ENCODE peak calls at places on chromosomes 7 and 10, in seven cellular contexts. One of them, this sample, is unnamed.

GRCh38 chr7:11847336-11847735 is 15.3 kb upstream of the THSD7A start:
- DNase-seq in cardiac fibroblast: peak; percentile 41
- DNase-seq in tibial nerve: no peak
- DNase-seq in lung: no peak
- DNase-seq in foreskin fibroblast: peak; percentile 27
- DNase-seq in H7: no peak
- DNase-seq in hepatocyte: no peak
- DNase-seq in this sample: no peak

GRCh38 chr7:10646249-10646648 is 327.4 kb upstream of the PHF14 start:
- DNase-seq in foreskin fibroblast: no peak
- DNase-seq in hepatocyte: no peak
- DNase-seq in lung: no peak
- DNase-seq in cardiac fibroblast: no peak
- DNase-seq in tibial nerve: no peak
- DNase-seq in H7: no peak
- DNase-seq in this sample: no peak

GRCh38 chr7:117673367-117673766 is 193.5 kb downstream of the CFTR start:
- DNase-seq in foreskin fibroblast: no peak
- DNase-seq in tibial nerve: no peak
- DNase-seq in hepatocyte: peak; percentile 73
- DNase-seq in H7: peak; percentile 13
- DNase-seq in cardiac fibroblast: peak; percentile 34
- DNase-seq in lung: peak; percentile 63
- DNase-seq in this sample: no peak

GRCh38 chr10:48506147-48506917 is 98.5 kb downstream of the ARHGAP22 start:
- DNase-seq in tibial nerve: no peak
- DNase-seq in foreskin fibroblast: peak; percentile 29
- DNase-seq in lung: no peak
- DNase-seq in cardiac fibroblast: peak; percentile 65
- DNase-seq in H7: peak; percentile 28
- DNase-seq in hepatocyte: peak; percentile 57
- DNase-seq in this sample: peak; percentile 35

GRCh38 chr7:122350701-122351100 is 46.2 kb upstream of the FEZF1 start:
- DNase-seq in cardiac fibroblast: no peak
- DNase-seq in H7: no peak
- DNase-seq in hepatocyte: no peak
- DNase-seq in tibial nerve: no peak
- DNase-seq in foreskin fibroblast: no peak
- DNase-seq in lung: no peak
- DNase-seq in this sample: no peak

GRCh38 chr7:82740246-82740848 is 296.8 kb upstream of the CACNA2D1 start:
- DNase-seq in hepatocyte: peak; percentile 72
- DNase-seq in H7: peak; percentile 23
- DNase-seq in tibial nerve: no peak
- DNase-seq in cardiac fibroblast: peak; percentile 71
- DNase-seq in lung: no peak
- DNase-seq in foreskin fibroblast: peak; percentile 83
- DNase-seq in this sample: peak; percentile 28

GRCh38 chr10:119450606-119451304 is 91.8 kb downstream of the RGS10 start:
- DNase-seq in lung: no peak
- DNase-seq in H7: no peak
- DNase-seq in hepatocyte: no peak
- DNase-seq in tibial nerve: no peak
- DNase-seq in foreskin fibroblast: peak; percentile 46
- DNase-seq in cardiac fibroblast: no peak
- DNase-seq in this sample: peak; percentile 23

GRCh38 chr10:116014859-116015258 is 258.1 kb downstream of the GFRA1 start:
- DNase-seq in foreskin fibroblast: no peak
- DNase-seq in hepatocyte: peak; percentile 52
- DNase-seq in tibial nerve: no peak
- DNase-seq in cardiac fibroblast: peak; percentile 1
- DNase-seq in lung: no peak
- DNase-seq in H7: no peak
- DNase-seq in this sample: peak; percentile 46

GRCh38 chr7:139321071-139321745 is 19.9 kb upstream of the FMC1 start:
- DNase-seq in hepatocyte: peak; percentile 43
- DNase-seq in tibial nerve: no peak
- DNase-seq in lung: no peak
- DNase-seq in H7: peak; percentile 54
- DNase-seq in cardiac fibroblast: peak; percentile 51
- DNase-seq in foreskin fibroblast: peak; percentile 58
- DNase-seq in this sample: no peak

GRCh38 chr10:43461950-43462349 is 25.0 kb downstream of the ZNF487 start:
- DNase-seq in tibial nerve: peak; percentile 88
- DNase-seq in foreskin fibroblast: peak; percentile 88
- DNase-seq in lung: no peak
- DNase-seq in H7: peak; percentile 71
- DNase-seq in hepatocyte: peak; percentile 92
- DNase-seq in cardiac fibroblast: peak; percentile 90
- DNase-seq in this sample: no peak

GRCh38 chr7:139078911-139079310 is 30.6 kb downstream of the ZC3HAV1 start:
- DNase-seq in H7: no peak
- DNase-seq in cardiac fibroblast: no peak
- DNase-seq in lung: no peak
- DNase-seq in foreskin fibroblast: no peak
- DNase-seq in tibial nerve: no peak
- DNase-seq in hepatocyte: no peak
- DNase-seq in this sample: no peak

GRCh38 chr7:9600974-9601373 is 1167.6 kb downstream of the NXPH1 start:
- DNase-seq in tibial nerve: no peak
- DNase-seq in H7: peak; percentile 1
- DNase-seq in cardiac fibroblast: no peak
- DNase-seq in foreskin fibroblast: no peak
- DNase-seq in hepatocyte: no peak
- DNase-seq in lung: no peak
- DNase-seq in this sample: no peak

GRCh38 chr10:101144053-101144452 is 13.0 kb downstream of the TLX1 start:
- DNase-seq in tibial nerve: no peak
- DNase-seq in lung: no peak
- DNase-seq in cardiac fibroblast: no peak
- DNase-seq in foreskin fibroblast: no peak
- DNase-seq in H7: no peak
- DNase-seq in hepatocyte: no peak
- DNase-seq in this sample: no peak

GRCh38 chr10:24451325-24451820 is 242.4 kb downstream of the KIAA1217 start:
- DNase-seq in lung: no peak
- DNase-seq in cardiac fibroblast: no peak
- DNase-seq in H7: peak; percentile 28
- DNase-seq in tibial nerve: no peak
- DNase-seq in foreskin fibroblast: peak; percentile 21
- DNase-seq in hepatocyte: no peak
- DNase-seq in this sample: no peak
- H3K4me3 ChIP-seq in lung: no peak overlapping the region
- H3K4me3 ChIP-seq in cardiac fibroblast: no peak overlapping the region
- H3K4me3 ChIP-seq in H7: no peak overlapping the region
- H3K4me3 ChIP-seq in tibial nerve: no peak overlapping the region
- H3K4me3 ChIP-seq in foreskin fibroblast: peak overlapping the region; percentile 50
- H3K4me3 ChIP-seq in hepatocyte: no peak overlapping the region
- H3K4me3 ChIP-seq in this sample: no peak overlapping the region

DNA sequence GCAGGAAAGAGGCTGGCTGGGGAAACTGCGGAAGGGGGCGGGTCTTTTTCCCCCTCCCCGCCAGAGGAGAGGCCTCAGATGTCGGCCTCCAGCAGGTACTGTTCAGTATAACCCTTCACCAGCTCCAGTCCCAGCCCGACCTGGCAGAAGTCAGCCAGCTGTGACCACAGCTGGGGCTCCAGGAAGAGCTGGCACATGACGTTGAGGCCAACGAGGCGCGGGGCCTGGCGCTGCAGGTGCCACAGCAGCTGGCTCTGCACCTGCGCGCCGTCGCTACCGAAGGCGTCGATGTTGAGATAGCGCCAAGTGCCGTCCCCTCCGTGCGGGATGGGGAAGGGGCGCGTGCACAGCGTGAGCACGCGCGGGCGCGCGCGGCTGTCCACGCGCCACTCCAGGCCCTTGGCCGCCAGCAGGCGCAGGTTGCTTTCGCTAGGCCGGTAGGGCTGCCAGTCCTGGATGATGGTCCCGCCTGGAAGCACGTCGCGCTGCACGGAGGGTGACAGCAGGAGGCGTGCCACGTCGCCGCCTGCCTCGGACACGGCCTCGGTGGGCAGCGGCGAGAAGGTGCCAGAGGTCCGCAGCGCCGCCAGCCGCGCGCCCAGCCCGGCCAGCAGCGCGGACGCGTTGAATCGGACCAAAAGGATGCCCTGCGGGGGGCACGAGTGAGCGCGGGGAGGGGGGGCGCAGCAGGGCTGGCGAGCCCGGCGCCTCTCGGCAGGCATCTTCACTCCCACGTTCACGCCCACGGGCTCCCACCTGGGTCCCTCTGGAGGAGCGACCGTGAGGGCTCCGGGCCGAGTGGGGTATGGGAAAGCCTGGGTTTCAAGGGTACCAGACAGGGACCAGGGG is 6.9 kb upstream of the VGF start:
- DNase-seq in cardiac fibroblast: no peak
- DNase-seq in tibial nerve: no peak
- DNase-seq in lung: no peak
- DNase-seq in hepatocyte: no peak
- DNase-seq in foreskin fibroblast: peak; percentile 26
- DNase-seq in H7: peak; percentile 83
- DNase-seq in this sample: no peak
- H3K4me3 ChIP-seq in cardiac fibroblast: no peak overlapping the region
- H3K4me3 ChIP-seq in tibial nerve: no peak overlapping the region
- H3K4me3 ChIP-seq in lung: no peak overlapping the region
- H3K4me3 ChIP-seq in hepatocyte: no peak overlapping the region
- H3K4me3 ChIP-seq in foreskin fibroblast: no peak overlapping the region
- H3K4me3 ChIP-seq in H7: peak overlapping the region; percentile 40
- H3K4me3 ChIP-seq in this sample: no peak overlapping the region

DNA sequence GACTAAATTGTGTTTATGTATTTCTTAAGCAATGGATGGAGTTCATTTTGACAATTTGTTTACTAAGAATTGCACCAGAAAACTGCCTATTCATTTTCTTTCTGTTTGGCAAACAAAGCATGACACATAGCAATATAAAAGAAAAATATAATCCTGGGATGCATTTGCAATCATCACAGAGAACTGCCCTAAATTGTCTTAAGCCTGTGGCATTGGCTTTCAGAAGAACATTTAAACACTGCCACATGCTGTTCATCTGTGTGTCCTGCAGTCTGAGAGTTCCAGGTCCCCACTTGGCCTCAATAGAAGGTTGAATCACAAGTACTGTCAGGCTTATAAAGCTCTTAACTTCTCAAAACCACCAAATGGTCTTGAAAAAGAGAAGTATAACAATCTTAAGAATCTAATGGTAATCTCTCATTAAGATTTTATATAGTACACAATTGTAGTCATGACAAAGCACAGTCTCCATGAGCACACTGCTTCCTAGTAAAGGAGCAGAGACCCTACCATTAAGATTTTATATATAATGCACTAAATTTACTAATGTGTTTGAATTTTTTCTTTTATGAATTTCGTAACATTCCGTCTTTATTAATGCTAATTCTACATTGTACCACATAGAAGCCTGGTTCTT is 29.9 kb downstream of the RNLS start:
- DNase-seq in tibial nerve: peak; percentile 72
- DNase-seq in H7: peak; percentile 13
- DNase-seq in cardiac fibroblast: peak; percentile 93
- DNase-seq in lung: no peak
- DNase-seq in hepatocyte: peak; percentile 74
- DNase-seq in foreskin fibroblast: peak; percentile 92
- DNase-seq in this sample: no peak
- H3K4me3 ChIP-seq in tibial nerve: no peak overlapping the region
- H3K4me3 ChIP-seq in H7: no peak overlapping the region
- H3K4me3 ChIP-seq in cardiac fibroblast: no peak overlapping the region
- H3K4me3 ChIP-seq in lung: no peak overlapping the region
- H3K4me3 ChIP-seq in hepatocyte: no peak overlapping the region
- H3K4me3 ChIP-seq in foreskin fibroblast: no peak overlapping the region
- H3K4me3 ChIP-seq in this sample: no peak overlapping the region

DNA sequence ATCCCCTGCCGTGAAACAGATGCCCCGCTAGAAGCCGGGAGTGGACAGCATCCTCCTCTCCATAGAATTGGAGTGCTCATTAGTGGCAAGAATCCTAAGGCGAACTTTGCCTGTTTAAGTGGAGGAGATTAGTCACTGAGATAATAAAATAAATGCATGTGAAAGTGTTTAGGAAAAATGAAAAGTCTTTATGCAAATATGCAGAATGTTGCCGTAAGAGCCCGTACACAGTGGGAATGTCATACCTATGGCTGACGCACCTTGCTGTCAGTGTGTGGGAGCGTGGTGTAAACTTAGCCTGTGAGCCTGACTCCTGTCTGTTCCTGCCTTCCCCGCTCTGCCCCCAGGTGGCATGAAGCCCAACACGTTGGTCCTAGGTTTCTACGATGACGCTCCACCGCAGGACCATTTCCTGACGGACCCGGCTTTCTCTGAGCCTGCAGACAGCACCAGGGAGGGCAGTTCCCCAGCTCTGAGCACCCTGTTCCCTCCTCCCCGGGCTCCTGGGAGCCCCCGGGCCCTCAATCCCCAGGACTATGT is 1.7 kb upstream of the TRIP6 start:
- DNase-seq in hepatocyte: no peak
- DNase-seq in tibial nerve: no peak
- DNase-seq in lung: no peak
- DNase-seq in foreskin fibroblast: peak; percentile 76
- DNase-seq in cardiac fibroblast: no peak
- DNase-seq in H7: peak; percentile 83
- DNase-seq in this sample: no peak
- H3K4me3 ChIP-seq in hepatocyte: no peak overlapping the region
- H3K4me3 ChIP-seq in tibial nerve: no peak overlapping the region
- H3K4me3 ChIP-seq in lung: no peak overlapping the region
- H3K4me3 ChIP-seq in foreskin fibroblast: no peak overlapping the region
- H3K4me3 ChIP-seq in cardiac fibroblast: no peak overlapping the region
- H3K4me3 ChIP-seq in H7: no peak overlapping the region
- H3K4me3 ChIP-seq in this sample: no peak overlapping the region

DNA sequence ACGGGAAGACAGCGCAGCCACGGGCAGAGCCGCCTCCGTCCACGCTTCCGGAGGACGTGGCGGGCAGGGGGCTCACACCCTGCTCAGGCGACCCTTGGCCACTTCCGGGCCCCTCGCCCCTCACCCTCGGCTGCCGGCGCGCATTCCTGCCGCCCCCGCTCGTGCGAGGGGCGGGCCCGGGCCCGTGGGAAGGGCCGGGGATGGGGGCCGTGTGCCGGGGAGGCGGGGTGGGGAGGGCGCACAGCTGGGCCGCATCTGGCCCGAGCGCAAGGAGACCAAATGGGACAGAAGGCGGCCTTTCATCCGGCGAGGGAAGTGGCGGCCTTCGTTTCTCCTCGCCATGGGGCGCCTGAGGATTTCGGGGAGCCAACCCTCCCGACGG is 846 bp upstream of the LFNG start:
- DNase-seq in foreskin fibroblast: peak; percentile 67
- DNase-seq in cardiac fibroblast: no peak
- DNase-seq in tibial nerve: no peak
- DNase-seq in hepatocyte: no peak
- DNase-seq in H7: peak; percentile 86
- DNase-seq in lung: no peak
- DNase-seq in this sample: no peak
- H3K4me3 ChIP-seq in foreskin fibroblast: peak overlapping the region; percentile 50
- H3K4me3 ChIP-seq in cardiac fibroblast: no peak overlapping the region
- H3K4me3 ChIP-seq in tibial nerve: peak overlapping the region; percentile 43
- H3K4me3 ChIP-seq in hepatocyte: peak overlapping the region; percentile 39
- H3K4me3 ChIP-seq in H7: peak overlapping the region; percentile 63
- H3K4me3 ChIP-seq in lung: no peak overlapping the region
- H3K4me3 ChIP-seq in this sample: no peak overlapping the region

GRCh38 chr10:104806791-104807190 is 165.7 kb downstream of the SORCS3 start:
- DNase-seq in cardiac fibroblast: no peak
- DNase-seq in hepatocyte: no peak
- DNase-seq in lung: no peak
- DNase-seq in H7: no peak
- DNase-seq in foreskin fibroblast: peak; percentile 4
- DNase-seq in tibial nerve: no peak
- DNase-seq in this sample: no peak
- H3K4me3 ChIP-seq in cardiac fibroblast: no peak overlapping the region
- H3K4me3 ChIP-seq in hepatocyte: no peak overlapping the region
- H3K4me3 ChIP-seq in lung: no peak overlapping the region
- H3K4me3 ChIP-seq in H7: no peak overlapping the region
- H3K4me3 ChIP-seq in foreskin fibroblast: no peak overlapping the region
- H3K4me3 ChIP-seq in tibial nerve: no peak overlapping the region
- H3K4me3 ChIP-seq in this sample: no peak overlapping the region

This sample was measured in SJSA1.